ENCODE peak calls at places on chromosome 19, in five cellular contexts. V is breast epithelium, U is tibial nerve, X is transverse colon, Y is heart right ventricle. L is an unnamed sample.

GRCh38 chr19:29923653-29924052 is 18.4 kb upstream of the URI1 start:
- DNase-seq in X (no peak), V (no peak), U (no peak), Y (no peak), L (no peak)

GRCh38 chr19:10549733-10550132 is 6.0 kb downstream of the ATG4D start:
- DNase-seq in V (no peak), X (no peak), U (no peak), Y (no peak), L (no peak)

GRCh38 chr19:1067341-1068103 is 555 bp downstream of the ARHGAP45 start:
- DNase-seq in X (peak; percentile 34), Y (no peak), V (no peak), U (no peak), L (no peak)

GRCh38 chr19:1396019-1396767 is 5.1 kb downstream of the GAMT start:
- DNase-seq in V (no peak), U (no peak), X (no peak), Y (no peak), L (no peak)

GRCh38 chr19:23116802-23117571 is at the start of gene ZNF730:
- DNase-seq in U (no peak), X (peak; percentile 14), Y (peak; percentile 91), V (no peak), L (peak; percentile 14)

GRCh38 chr19:49997709-49998108 is 27.5 kb downstream of the VRK3 start:
- DNase-seq in V (no peak), U (no peak), Y (no peak), X (no peak), L (no peak)

GRCh38 chr19:42179501-42179817 is 38.0 kb downstream of the DEDD2 start:
- DNase-seq in V (no peak), U (no peak), Y (no peak), X (no peak), L (no peak)

GRCh38 chr19:51460164-51460992 is 2.1 kb upstream of the SIGLEC8 start:
- DNase-seq in U (no peak), Y (no peak), X (no peak), V (no peak), L (no peak)

GRCh38 chr19:45340232-45340898 is at the start of gene KLC3:
- DNase-seq in X (peak; percentile 61), V (no peak), Y (no peak), U (no peak), L (no peak)

GRCh38 chr19:11019824-11020223 is 59.0 kb downstream of the SMARCA4 start:
- DNase-seq in Y (peak; percentile 26), X (no peak), V (no peak), U (no peak), L (no peak)

GRCh38 chr19:43450545-43450997 is 14.8 kb downstream of the LYPD3 start:
- DNase-seq in V (no peak), Y (no peak), X (no peak), U (no peak), L (no peak)

GRCh38 chr19:36528921-36529518 is 949 bp upstream of the ZNF260 start:
- DNase-seq in U (no peak), X (no peak), V (no peak), Y (no peak), L (peak; percentile 3)

GRCh38 chr19:6423499-6424189 is 967 bp downstream of the KHSRP start:
- DNase-seq in Y (no peak), U (no peak), V (no peak), X (peak; percentile 39), L (no peak)

GRCh38 chr19:4083677-4084546 is 17.2 kb upstream of the ZBTB7A start:
- DNase-seq in V (no peak), Y (peak; percentile 50), X (peak; percentile 73), U (no peak), L (no peak)
- H3K27ac ChIP-seq in V (peak overlapping the region; percentile 90), Y (peak overlapping the region; percentile 72), X (peak overlapping the region; percentile 84), U (no peak overlapping the region), L (no peak overlapping the region)

DNA sequence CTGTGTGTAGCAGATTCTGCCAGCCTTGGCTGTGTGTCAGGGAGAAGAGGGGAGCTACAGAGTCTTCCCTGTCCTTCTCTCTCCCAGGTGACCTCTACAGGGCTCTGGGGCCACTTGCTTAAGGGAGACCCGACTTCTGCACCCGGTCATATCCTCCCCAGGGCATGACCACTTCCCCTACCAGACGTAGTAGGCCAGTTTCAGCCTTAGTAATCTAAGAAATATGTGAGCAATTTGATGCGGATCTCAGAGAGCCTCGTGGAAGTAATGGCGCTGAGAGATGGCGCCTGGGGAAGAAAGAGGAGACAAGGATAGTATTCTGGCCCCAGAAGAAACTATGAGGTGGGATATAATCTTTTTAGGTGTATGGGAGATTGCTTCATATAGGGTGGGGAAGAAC is 41.9 kb downstream of the NFIX start:
- DNase-seq in Y (no peak), X (no peak), V (peak; percentile 68), U (no peak), L (no peak)
- H3K27ac ChIP-seq in Y (peak overlapping the region; percentile 96), X (peak overlapping the region; percentile 82), V (peak overlapping the region; percentile 97), U (peak overlapping the region; percentile 76), L (peak overlapping the region; percentile 99)

GRCh38 chr19:17156296-17156946 is 58.7 kb upstream of the USE1 start:
- DNase-seq in U (no peak), Y (no peak), V (no peak), X (no peak), L (no peak)

GRCh38 chr19:17158584-17158983 is 56.6 kb upstream of the USE1 start:
- DNase-seq in Y (no peak), V (no peak), X (no peak), U (no peak), L (no peak)

GRCh38 chr19:17155251-17155650 is 59.9 kb upstream of the USE1 start:
- DNase-seq in Y (no peak), X (no peak), U (no peak), V (no peak), L (no peak)

GRCh38 chr19:17159466-17160393 is 55.4 kb upstream of the USE1 start:
- DNase-seq in Y (no peak), U (no peak), X (no peak), V (no peak), L (no peak)

DNA sequence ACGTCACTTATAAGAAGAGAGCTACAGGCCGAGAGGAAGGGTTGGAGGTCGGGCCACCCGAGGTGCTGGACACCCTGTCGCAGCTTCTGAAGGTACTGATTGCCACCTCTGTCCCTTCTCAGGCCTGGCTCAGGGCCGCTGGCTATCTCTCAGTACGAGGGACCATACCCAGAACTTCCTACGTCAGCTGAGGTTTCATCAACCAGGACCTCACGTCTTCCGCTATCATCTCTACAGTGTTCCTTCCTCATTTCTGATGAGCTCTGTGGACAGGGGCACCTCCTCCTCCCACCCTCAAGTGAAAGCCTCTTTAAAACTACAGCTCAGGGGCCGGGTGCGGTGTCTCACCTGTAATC is 58.2 kb upstream of the USE1 start:
- DNase-seq in X (no peak), U (no peak), Y (no peak), V (no peak), L (no peak)
- H3K27ac ChIP-seq in X (no peak overlapping the region), U (no peak overlapping the region), Y (no peak overlapping the region), V (no peak overlapping the region), L (no peak overlapping the region)

DNA sequence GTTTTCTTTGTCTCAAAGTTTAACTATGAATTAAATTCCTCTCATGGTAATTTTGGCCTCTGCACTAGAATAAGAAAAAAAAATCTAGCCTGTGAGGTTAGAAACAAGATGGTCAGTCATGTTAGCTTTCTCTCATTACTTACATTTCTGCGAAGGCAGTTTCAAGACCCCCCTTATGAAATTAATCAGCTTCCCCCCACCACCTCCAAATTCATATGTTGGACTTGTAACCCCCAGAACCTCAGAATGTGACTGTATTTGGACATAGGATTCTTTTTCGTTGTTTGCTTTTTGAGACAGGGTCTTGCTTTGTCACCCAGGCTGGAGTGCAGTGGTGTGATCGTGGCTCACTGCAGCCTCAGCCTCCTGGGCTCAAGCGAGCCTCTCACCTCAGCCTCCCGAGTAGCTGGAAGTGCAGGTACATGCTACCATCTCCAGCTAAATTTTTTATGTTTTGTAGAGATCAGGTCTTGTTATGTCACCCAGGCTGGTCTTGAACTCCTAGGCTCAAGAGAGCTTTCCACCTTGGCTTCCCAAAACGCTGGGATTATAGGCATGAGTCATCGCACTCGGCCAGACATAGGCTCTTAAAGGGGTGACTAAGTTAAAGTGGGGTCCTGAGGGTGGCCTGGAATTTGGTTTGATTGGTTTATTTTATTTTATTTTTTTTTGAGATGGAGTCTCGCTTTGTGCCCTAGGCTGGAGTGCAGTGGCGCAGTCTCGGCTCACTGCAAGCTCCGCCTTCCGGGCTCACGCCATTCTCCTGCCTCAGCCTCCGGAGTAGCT is 1.4 kb downstream of the PLA2G4C start:
- DNase-seq in V (no peak), U (no peak), Y (no peak), X (no peak), L (no peak)
- H3K27ac ChIP-seq in V (no peak overlapping the region), U (no peak overlapping the region), Y (peak overlapping the region; percentile 98), X (no peak overlapping the region), L (peak overlapping the region; percentile 100)

L was measured in dorsolateral prefrontal cortex.